ENCODE peak calls at places on chromosomes 13 and 19, in five cellular contexts. Y is IMR-90, K is psoas muscle, Z is lower lobe of right lung, R is lung. C is an unnamed sample.
A peak's percentile ranks its signal among the peaks of the same experiment; 100 is the strongest.

GRCh38 chr13:106477303-106477702 is 58.2 kb downstream of the EFNB2 start:
- DNase-seq in Z (no peak), Y (no peak), K (no peak), R (no peak), C (no peak)

GRCh38 chr13:86974251-86974994 is 696.7 kb upstream of the SLITRK5 start:
- DNase-seq in Z (no peak), K (no peak), Y (no peak), R (no peak), C (no peak)

GRCh38 chr13:33004454-33004853 is 11.8 kb upstream of the KL start:
- DNase-seq in Y (no peak), R (no peak), Z (no peak), K (peak; percentile 45), C (peak; percentile 14)

GRCh38 chr13:46668302-46668720 is 115.3 kb downstream of the LRCH1 start:
- DNase-seq in K (peak; percentile 29), Z (no peak), Y (peak; percentile 95), R (peak; percentile 36), C (peak; percentile 58)

GRCh38 chr13:99022953-99023352 is 45.1 kb upstream of the DOCK9 start:
- DNase-seq in R (no peak), Y (no peak), K (no peak), Z (no peak), C (no peak)

GRCh38 chr19:55601127-55601526 is 1.0 kb downstream of the ZNF524 start:
- DNase-seq in Z (no peak), R (no peak), K (no peak), Y (no peak), C (no peak)

GRCh38 chr13:95229855-95230254 is 71.4 kb downstream of the ABCC4 start:
- DNase-seq in K (no peak), Z (no peak), R (no peak), Y (no peak), C (no peak)

GRCh38 chr19:44657211-44657921 is 13.7 kb downstream of the PVR start:
- DNase-seq in Z (peak; percentile 78), K (peak; percentile 60), Y (peak; percentile 68), R (peak; percentile 64), C (peak; percentile 78)

GRCh38 chr13:30983431-30983830 is 51.0 kb downstream of the TEX26 start:
- DNase-seq in Y (no peak), K (no peak), Z (no peak), R (no peak), C (no peak)

GRCh38 chr19:674282-675151 is 1.7 kb upstream of the FSTL3 start:
- DNase-seq in Y (no peak), Z (no peak), R (no peak), K (no peak), C (peak; percentile 56)

GRCh38 chr19:40683437-40683836 is 7.0 kb downstream of the NUMBL start:
- DNase-seq in K (no peak), Y (no peak), R (no peak), Z (no peak), C (no peak)

GRCh38 chr13:113548171-113548641 is 36.3 kb upstream of the TFDP1 start:
- DNase-seq in R (no peak), Y (no peak), Z (peak; percentile 38), K (no peak), C (no peak)

GRCh38 chr19:38388310-38389100 is at the start of gene SPRED3:
- DNase-seq in K (peak; percentile 30), Z (no peak), Y (peak; percentile 66), R (no peak), C (no peak)

GRCh38 chr19:10315335-10316214 is at the start of gene FDX2:
- DNase-seq in R (peak; percentile 90), K (peak; percentile 91), Y (peak; percentile 67), Z (peak; percentile 92), C (peak; percentile 95)

GRCh38 chr13:70424928-70425327 is 316.7 kb upstream of the KLHL1 start:
- DNase-seq in K (no peak), R (no peak), Z (no peak), Y (no peak), C (no peak)

GRCh38 chr19:2311093-2311492 is 3.1 kb upstream of the LINGO3 start:
- DNase-seq in Y (no peak), Z (no peak), K (no peak), R (no peak), C (no peak)

GRCh38 chr13:29892149-29892548 is 41.7 kb upstream of the UBL3 start:
- DNase-seq in Z (no peak), K (no peak), R (no peak), Y (no peak), C (no peak)

GRCh38 chr13:80342541-80343371 is 1.8 kb upstream of the SPRY2 start:
- DNase-seq in Z (peak; percentile 92), R (peak; percentile 89), K (peak; percentile 89), Y (peak; percentile 66), C (peak; percentile 93)
- H3K4me1 ChIP-seq in Z (peaks cover 29% of the 10 kb centered on the region), R (no peaks in the 10 kb centered on the region), K (peaks cover 13% of the 10 kb centered on the region), Y (no peaks in the 10 kb centered on the region), C (peaks cover 5% of the 10 kb centered on the region)

DNA sequence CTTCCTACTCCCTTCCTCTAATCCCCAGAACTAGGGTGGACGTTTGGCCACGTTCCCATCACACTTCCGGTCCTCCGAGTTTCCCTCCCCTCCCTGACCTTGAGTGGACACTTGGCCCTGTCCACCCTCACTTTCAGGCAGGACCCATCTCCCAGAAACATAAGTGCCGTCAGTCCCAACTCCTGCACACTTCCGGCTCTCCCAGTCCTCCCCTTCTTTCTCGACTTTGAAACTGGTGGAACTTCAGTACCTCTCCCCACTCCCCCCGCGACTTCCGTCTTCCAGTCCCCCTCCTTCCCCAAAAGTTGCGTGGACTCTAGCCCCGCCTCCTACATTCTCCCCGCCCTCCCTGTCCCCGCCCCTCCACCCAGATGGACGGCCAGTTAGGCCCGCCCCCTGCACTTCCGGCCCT is 278 bp upstream of the ZNF274 start:
- DNase-seq in Z (no peak), R (no peak), K (no peak), Y (no peak), C (no peak)
- H3K4me3 ChIP-seq in Z (peak overlapping the region; percentile 90), R (peak overlapping the region; percentile 90), K (peak overlapping the region; percentile 98), Y (peak overlapping the region; percentile 98), C (peak overlapping the region; percentile 80)

GRCh38 chr13:57627663-57628062 is 3.9 kb upstream of the PCDH17 start:
- DNase-seq in R (no peak), K (no peak), Z (no peak), Y (peak; percentile 2), C (no peak)

GRCh38 chr13:57629391-57629804 is 2.1 kb upstream of the PCDH17 start:
- DNase-seq in K (no peak), Y (no peak), Z (no peak), R (no peak), C (no peak)

GRCh38 chr13:57629821-57630235 is 1.7 kb upstream of the PCDH17 start:
- DNase-seq in R (peak; percentile 81), K (peak; percentile 75), Y (peak; percentile 42), Z (peak; percentile 73), C (peak; percentile 49)

DNA sequence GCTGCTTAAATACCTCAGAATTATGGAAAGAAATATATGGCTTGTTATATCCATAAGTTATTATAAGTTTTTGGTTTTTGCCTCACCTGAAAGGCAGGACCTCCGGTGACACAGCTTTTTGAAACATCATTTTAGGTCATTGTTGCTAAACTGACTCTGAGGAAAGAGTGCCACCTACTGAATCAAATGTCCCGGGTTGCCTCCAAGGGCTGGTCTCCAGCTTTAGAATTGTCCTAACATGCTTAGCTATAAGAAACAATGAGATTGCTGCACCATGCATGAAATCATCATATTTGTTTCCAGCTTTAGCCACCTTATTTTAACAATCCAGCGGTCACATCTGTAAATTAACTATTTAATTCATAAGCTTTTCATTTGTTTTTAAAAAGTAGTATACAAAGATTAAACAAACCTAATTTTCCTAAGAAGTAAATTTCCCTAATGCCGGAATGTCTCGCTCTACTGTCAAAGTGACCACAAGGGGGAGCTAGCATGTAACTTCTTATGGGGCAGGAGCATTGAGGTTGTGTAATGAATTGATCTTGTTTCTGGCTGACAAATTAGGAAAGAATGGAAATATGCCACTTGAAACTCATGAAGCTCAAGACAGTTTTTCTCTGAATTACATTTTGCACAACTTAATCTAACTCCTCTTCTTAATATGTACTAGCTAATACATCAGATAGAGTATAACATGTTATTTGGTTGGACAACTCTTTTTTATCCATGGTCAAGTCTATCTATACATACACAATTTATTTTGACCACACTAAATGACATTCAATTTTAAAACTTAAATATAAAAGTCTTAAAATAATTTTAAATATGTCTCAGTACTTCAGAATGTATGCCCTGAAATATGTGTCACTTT is 6.7 kb upstream of the PCDH17 start:
- DNase-seq in K (no peak), R (peak; percentile 44), Z (no peak), Y (peak; percentile 41), C (no peak)
- H3K9me3 ChIP-seq in K (no peaks in the 10 kb centered on the region), R (no peaks in the 10 kb centered on the region), Z (no peaks in the 10 kb centered on the region), Y (no peaks in the 10 kb centered on the region), C (no peaks in the 10 kb centered on the region)

GRCh38 chr19:8392017-8392591 is 1.9 kb downstream of the RAB11B start:
- DNase-seq in Y (no peak), Z (peak; percentile 48), R (peak; percentile 60), K (peak; percentile 53), C (no peak)
- H3K4me1 ChIP-seq in Y (peaks cover 17% of the 10 kb centered on the region), Z (peaks cover 73% of the 10 kb centered on the region), R (peaks cover 16% of the 10 kb centered on the region), K (peaks cover 53% of the 10 kb centered on the region), C (peaks cover 37% of the 10 kb centered on the region)

GRCh38 chr13:45162194-45162593 is 38.7 kb downstream of the KCTD4 start:
- DNase-seq in Y (peak; percentile 44), K (no peak), R (no peak), Z (no peak), C (no peak)

GRCh38 chr13:45156565-45157361 is 36.5 kb downstream of the GTF2F2 start:
- DNase-seq in K (no peak), R (no peak), Y (peak; percentile 9), Z (no peak), C (no peak)
- H3K4me3 ChIP-seq in K (no peak overlapping the region), R (no peak overlapping the region), Y (no peak overlapping the region), Z (no peak overlapping the region), C (no peak overlapping the region)

GRCh38 chr19:23440791-23441190 is 45.5 kb upstream of the ZNF91 start:
- DNase-seq in Z (no peak), K (no peak), Y (no peak), R (no peak), C (no peak)
- H3K9me3 ChIP-seq in Z (peaks cover 11% of the 10 kb centered on the region), K (peaks cover 10% of the 10 kb centered on the region), Y (peaks cover 24% of the 10 kb centered on the region), R (no peaks in the 10 kb centered on the region), C (peaks cover 15% of the 10 kb centered on the region)

GRCh38 chr13:53129864-53130393 is 101.3 kb downstream of the OLFM4 start:
- DNase-seq in K (no peak), Y (no peak), Z (no peak), R (no peak), C (no peak)
- H3K4me1 ChIP-seq in K (no peaks in the 10 kb centered on the region), Y (no peaks in the 10 kb centered on the region), Z (no peaks in the 10 kb centered on the region), R (no peaks in the 10 kb centered on the region), C (no peaks in the 10 kb centered on the region)